ENCODE peak calls at places on chromosomes 2 and 18, in four cellular contexts. P is K562, E is stomach, L is HCT116. U is an unnamed sample. For H3K4me1 and H3K36me3, the result is how much of the 10 kb centered on the place peaks cover.

GRCh38 chr18:5546660-5547059 is 2.9 kb upstream of the EPB41L3 start:
- DNase-seq in L (no peak), P (no peak), E (no peak), U (no peak)

GRCh38 chr2:98295721-98296414 is 50.4 kb upstream of the CNGA3 start:
- DNase-seq in P (no peak), E (no peak), L (no peak), U (no peak)

GRCh38 chr2:121390082-121390481 is 105.1 kb upstream of the TFCP2L1 start:
- DNase-seq in P (no peak), L (no peak), E (no peak), U (no peak)

GRCh38 chr2:159124441-159124911 is 156.0 kb downstream of the TANC1 start:
- DNase-seq in E (peak), P (no peak), L (peak), U (no peak)

GRCh38 chr2:25265022-25265421 is 76.7 kb downstream of the DNMT3A start:
- DNase-seq in L (no peak), E (no peak), P (no peak), U (no peak)

GRCh38 chr2:88690591-88691338 is 708 bp upstream of the RPIA start:
- DNase-seq in P (peak), E (peak), L (peak), U (no peak)

GRCh38 chr2:5231287-5231686 is 460.9 kb upstream of the SOX11 start:
- DNase-seq in E (no peak), L (no peak), P (no peak), U (no peak)

GRCh38 chr2:54100772-54101171 is 14.6 kb upstream of the ACYP2 start:
- DNase-seq in E (no peak), P (no peak), L (no peak), U (no peak)

GRCh38 chr2:114068438-114068837 is 178.5 kb downstream of the ACTR3 start:
- DNase-seq in P (peak), L (no peak), E (no peak), U (no peak)

GRCh38 chr18:47731276-47731675 is 199.2 kb downstream of the SMAD2 start:
- DNase-seq in L (no peak), E (no peak), P (no peak), U (no peak)

GRCh38 chr2:59150430-59150829 is 909.3 kb upstream of the FANCL start:
- DNase-seq in P (no peak), E (no peak), L (no peak), U (no peak)

GRCh38 chr18:21110667-21111350 is 804 bp downstream of the ROCK1 start:
- DNase-seq in P (no peak), E (peak), L (no peak), U (no peak)

GRCh38 chr18:23924813-23925212 is 89.7 kb upstream of the TTC39C start:
- DNase-seq in E (no peak), P (no peak), L (no peak), U (no peak)

GRCh38 chr18:8469793-8470192 is 139.4 kb upstream of the RAB12 start:
- DNase-seq in E (no peak), P (no peak), L (no peak), U (no peak)

GRCh38 chr18:74806700-74807416 is 209.2 kb downstream of the ZNF407 start:
- DNase-seq in L (peak), E (no peak), P (no peak), U (no peak)

GRCh38 chr2:184336688-184337087 is 261.6 kb upstream of the ZNF804A start:
- DNase-seq in L (no peak), E (no peak), P (no peak), U (no peak)

GRCh38 chr2:49037197-49037596 is 117.1 kb downstream of the FSHR start:
- DNase-seq in L (no peak), E (no peak), P (no peak), U (no peak)

GRCh38 chr2:208783184-208783583 is 376.6 kb downstream of the PTH2R start:
- DNase-seq in P (no peak), E (no peak), L (peak), U (no peak)

GRCh38 chr2:6922201-6922656 is 5.0 kb downstream of the RNF144A start:
- DNase-seq in L (no peak), P (no peak), E (no peak), U (no peak)

GRCh38 chr2:235715601-235716000 is 221.8 kb downstream of the AGAP1 start:
- DNase-seq in E (no peak), P (no peak), L (no peak), U (no peak)

GRCh38 chr18:32582455-32582854 is 111.8 kb upstream of the GAREM1 start:
- DNase-seq in L (no peak), P (no peak), E (no peak), U (no peak)

GRCh38 chr2:191202881-191203397 is 42.3 kb upstream of the MYO1B start:
- DNase-seq in E (no peak), L (no peak), P (no peak), U (no peak)

GRCh38 chr2:99865217-99865569 is 277.2 kb downstream of the AFF3 start:
- DNase-seq in P (no peak), E (no peak), L (no peak), U (no peak)

GRCh38 chr2:103809946-103810345 is 1044.0 kb upstream of the POU3F3 start:
- DNase-seq in E (no peak), P (no peak), L (no peak), U (no peak)

GRCh38 chr18:37408676-37409305 is 156.8 kb downstream of the CELF4 start:
- DNase-seq in E (no peak), L (no peak), P (no peak), U (no peak)

GRCh38 chr2:33511141-33511540 is 34.7 kb downstream of the RASGRP3 start:
- DNase-seq in L (no peak), E (no peak), P (no peak), U (no peak)

GRCh38 chr2:133346654-133347053 is 221.6 kb downstream of the NCKAP5 start:
- DNase-seq in L (no peak), P (no peak), E (no peak), U (no peak)

GRCh38 chr2:71894266-71894665 is 253.4 kb downstream of the CYP26B1 start:
- DNase-seq in L (no peak), E (no peak), P (no peak), U (peak)

GRCh38 chr2:26072925-26073768 is 39.3 kb downstream of the RAB10 start:
- DNase-seq in P (peak), E (no peak), L (no peak), U (no peak)

GRCh38 chr2:28654981-28655322 is 96.7 kb upstream of the PPP1CB start:
- DNase-seq in P (no peak), E (no peak), L (no peak), U (no peak)

GRCh38 chr18:48545690-48546365 is 7.0 kb downstream of the CTIF start:
- DNase-seq in E (peak), P (peak), L (no peak), U (no peak)

GRCh38 chr2:33223851-33224250 is 252.6 kb upstream of the RASGRP3 start:
- DNase-seq in P (no peak), E (no peak), L (no peak), U (no peak)

GRCh38 chr2:112483047-112483473 is 1.1 kb downstream of the TTL start:
- DNase-seq in L (no peak), E (no peak), P (peak), U (no peak)

GRCh38 chr2:270861-271260 is 6.1 kb downstream of the ACP1 start:
- DNase-seq in E (no peak), L (no peak), P (no peak), U (no peak)

GRCh38 chr18:34977787-34978532 is 63.3 kb upstream of the MAPRE2 start:
- DNase-seq in P (peak), E (peak), L (no peak), U (no peak)

GRCh38 chr2:86563650-86564061 is 413 bp upstream of the CHMP3 start:
- DNase-seq in L (no peak), E (no peak), P (no peak), U (no peak)

GRCh38 chr2:25822190-25823117 is 55.8 kb downstream of the ASXL2 start:
- DNase-seq in L (no peak), P (no peak), E (peak), U (no peak)

DNA sequence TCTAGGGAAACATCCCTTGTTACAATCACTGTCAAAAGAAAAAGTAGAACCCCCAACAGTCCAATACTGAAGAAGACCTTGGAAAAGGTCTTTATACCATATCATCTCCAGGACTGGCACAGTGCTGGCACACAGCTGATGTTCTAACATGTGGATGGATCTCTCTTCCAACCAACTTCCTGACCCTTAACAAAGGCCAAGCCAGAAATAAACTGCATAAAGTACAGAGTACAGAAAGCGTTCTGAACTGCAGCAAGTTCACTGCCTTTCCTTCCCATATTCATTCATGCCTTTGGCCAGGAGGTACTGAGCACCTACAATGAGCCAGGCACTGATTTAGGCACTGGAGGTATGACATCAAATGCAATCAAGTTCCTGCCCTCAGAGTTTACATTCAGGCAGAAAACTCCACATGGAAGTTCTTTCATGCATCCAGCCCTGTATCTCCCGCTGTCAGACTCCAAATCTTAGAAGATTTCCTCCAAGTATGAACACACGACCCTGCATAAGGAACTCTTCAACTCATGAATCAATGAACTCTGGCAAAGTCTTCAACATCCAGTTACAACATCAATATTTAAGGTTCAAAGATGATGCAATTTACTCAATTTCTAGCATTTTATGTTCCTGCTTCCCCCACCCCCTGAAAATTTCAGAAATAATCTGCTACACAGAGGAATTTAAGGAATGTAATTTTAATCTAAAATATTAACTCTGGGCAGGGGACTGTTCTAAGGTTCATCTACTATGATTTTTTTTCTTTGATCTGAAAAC is 33.8 kb downstream of the ACVR1 start:
- DNase-seq in L (no peak), E (no peak), P (no peak), U (no peak)
- H3K4me1 ChIP-seq in L (under half), E (half or more), P (under half), U (half or more)

GRCh38 chr2:85248741-85249524 is 78.9 kb downstream of the TGOLN2 start:
- DNase-seq in L (peak), P (no peak), E (no peak), U (no peak)
- TF ChIP-seq POLR2AphosphoS5 in L (no peak), P (no peak), E (peak), U (no peak)

DNA sequence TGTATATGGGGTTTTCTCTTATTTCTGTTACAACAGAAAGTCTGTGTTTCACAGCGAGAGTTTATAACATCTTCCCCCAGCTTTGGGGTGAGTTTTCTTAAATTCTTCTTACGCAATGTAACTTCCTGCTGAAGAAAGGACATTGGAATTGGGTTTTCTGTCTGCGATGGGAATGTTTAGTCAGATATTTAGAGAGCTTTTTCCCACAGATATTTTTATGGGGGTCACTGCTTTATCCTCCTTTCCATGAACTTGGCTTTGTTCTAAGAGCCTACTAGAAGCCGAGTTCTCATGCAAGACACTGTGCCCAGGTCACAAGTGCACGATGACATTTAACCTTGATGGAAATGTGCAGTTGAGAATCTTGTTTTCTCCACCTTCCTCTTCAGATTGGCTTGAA is 22.1 kb downstream of the B3GNT2 start:
- DNase-seq in E (no peak), P (no peak), L (no peak), U (no peak)
- H3K36me3 ChIP-seq in E (under half), P (under half), L (under half), U (under half)

DNA sequence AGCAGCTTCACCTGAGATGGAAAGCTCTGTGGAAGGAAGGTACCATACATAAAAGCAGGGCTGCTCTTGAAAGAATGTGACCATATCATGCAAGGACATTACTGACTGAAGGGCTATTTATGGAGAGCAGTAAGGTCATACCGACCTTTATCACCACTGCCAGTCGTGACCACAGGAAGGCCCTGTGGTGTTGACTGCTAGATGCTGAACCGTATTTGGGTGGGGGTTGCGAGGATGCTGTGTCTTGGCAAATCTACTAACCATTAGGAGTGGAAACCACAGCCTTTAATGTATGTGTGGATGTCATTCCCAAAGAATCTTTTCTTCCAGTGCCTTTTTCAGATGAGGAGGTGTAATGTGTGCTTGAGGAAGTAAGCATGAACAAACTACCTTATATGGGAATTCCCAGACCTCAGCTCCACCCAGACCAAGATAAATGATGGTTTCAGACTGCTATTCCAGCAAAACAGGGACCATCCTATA is 60.8 kb downstream of the LIMS1 start:
- DNase-seq in E (no peak), L (no peak), P (peak), U (no peak)
- H3K4me1 ChIP-seq in E (half or more), L (under half), P (under half), U (half or more)

GRCh38 chr2:55155764-55156221 is 76.3 kb downstream of the CLHC1 start:
- DNase-seq in L (no peak), P (no peak), E (no peak), U (no peak)

GRCh38 chr2:55155206-55155605 is 76.9 kb downstream of the CLHC1 start:
- DNase-seq in E (no peak), L (no peak), P (no peak), U (no peak)

GRCh38 chr2:55157474-55157884 is 74.6 kb downstream of the CLHC1 start:
- DNase-seq in P (peak), L (no peak), E (no peak), U (no peak)

GRCh38 chr2:55154525-55155030 is 77.5 kb downstream of the CLHC1 start:
- DNase-seq in E (no peak), P (no peak), L (no peak), U (no peak)

GRCh38 chr2:55156326-55156725 is 75.8 kb downstream of the CLHC1 start:
- DNase-seq in L (no peak), P (no peak), E (no peak), U (no peak)
- TF ChIP-seq POLR2AphosphoS5 in L (no peak), P (no peak), E (no peak), U (peak)